ENCODE peak calls at places on chromosomes 2 and 18, in ten cellular contexts. C is AG10803, L is HCT116, J is K562, P is IMR-90, E is AG09309, B is prostate gland, U is HFF-Myc, I is choroid plexus epithelial cell, F is lower leg skin. D is an unnamed sample.
A peak's percentile ranks its signal among the peaks of the same experiment; 100 is the strongest.

GRCh38 chr2:208620487-208620978 is 213.9 kb downstream of the PTH2R start:
- DNase-seq in C (no peak), I (no peak), E (no peak), B (no peak), L (no peak), F (no peak), U (no peak), J (no peak), P (no peak), D (no peak)

GRCh38 chr18:22559414-22560282 is 141.9 kb upstream of the CTAGE1 start:
- DNase-seq in U (no peak), C (peak; percentile 66), F (no peak), L (no peak), P (peak; percentile 59), J (peak; percentile 68), E (no peak), B (peak; percentile 8), I (peak; percentile 63), D (no peak)

GRCh38 chr2:241764272-241765241 is 12.1 kb upstream of the GAL3ST2 start:
- DNase-seq in L (no peak), C (no peak), B (no peak), I (no peak), E (no peak), P (no peak), U (no peak), J (no peak), F (no peak), D (no peak)

GRCh38 chr2:134897932-134898331 is 20.7 kb upstream of the CCNT2 start:
- DNase-seq in F (no peak), I (peak; percentile 37), L (peak; percentile 15), C (peak; percentile 7), J (no peak), U (no peak), B (no peak), E (no peak), P (peak; percentile 8), D (no peak)

GRCh38 chr2:65599693-65600092 is 167.3 kb upstream of the SPRED2 start:
- DNase-seq in U (no peak), P (no peak), E (no peak), J (no peak), F (no peak), I (no peak), B (no peak), C (no peak), L (no peak), D (no peak)

GRCh38 chr2:202373490-202373889 is 2.6 kb upstream of the BMPR2 start:
- DNase-seq in B (no peak), F (no peak), U (no peak), C (no peak), E (no peak), I (peak; percentile 7), J (no peak), L (no peak), P (peak; percentile 58), D (no peak)

GRCh38 chr2:215429424-215429823 is 6.4 kb downstream of the FN1 start:
- DNase-seq in P (peak; percentile 0), I (peak; percentile 54), C (peak; percentile 20), U (no peak), L (no peak), J (no peak), F (no peak), E (no peak), B (no peak), D (no peak)

GRCh38 chr2:176814740-176815367 is 397.7 kb upstream of the HNRNPA3 start:
- DNase-seq in B (no peak), C (peak; percentile 33), L (peak; percentile 12), I (peak; percentile 43), F (no peak), U (no peak), E (no peak), J (peak; percentile 48), P (peak; percentile 26), D (no peak)

GRCh38 chr18:76390452-76391035 is 104.5 kb downstream of the ZNF516 start:
- DNase-seq in L (no peak), I (no peak), E (no peak), J (no peak), C (no peak), P (no peak), U (no peak), B (no peak), F (no peak), D (no peak)

GRCh38 chr2:214005337-214005736 is 405.5 kb upstream of the VWC2L start:
- DNase-seq in B (no peak), I (peak; percentile 26), E (no peak), L (no peak), F (no peak), U (no peak), C (no peak), J (no peak), P (peak; percentile 24), D (peak; percentile 36)

GRCh38 chr2:62197609-62198236 is 1.8 kb downstream of the B3GNT2 start:
- DNase-seq in L (no peak), I (no peak), U (no peak), F (no peak), B (peak; percentile 33), E (no peak), J (no peak), P (no peak), C (peak; percentile 18), D (no peak)

GRCh38 chr2:128458438-128458837 is 139.8 kb upstream of the HS6ST1 start:
- DNase-seq in U (no peak), P (peak; percentile 48), L (no peak), E (no peak), F (no peak), B (no peak), C (no peak), J (no peak), I (no peak), D (no peak)

GRCh38 chr2:144152817-144153271 is 367.1 kb downstream of the ZEB2 start:
- DNase-seq in P (peak; percentile 82), U (no peak), B (no peak), F (no peak), I (peak; percentile 57), C (peak; percentile 36), E (no peak), J (peak; percentile 10), L (no peak), D (no peak)
- TF ChIP-seq CTCF in P (peak; percentile 5), U (no peak), B (no peak), F (no peak), I (peak; percentile 37), C (peak; percentile 29), E (no peak), J (peak; percentile 34), L (no peak), D (no peak)

DNA sequence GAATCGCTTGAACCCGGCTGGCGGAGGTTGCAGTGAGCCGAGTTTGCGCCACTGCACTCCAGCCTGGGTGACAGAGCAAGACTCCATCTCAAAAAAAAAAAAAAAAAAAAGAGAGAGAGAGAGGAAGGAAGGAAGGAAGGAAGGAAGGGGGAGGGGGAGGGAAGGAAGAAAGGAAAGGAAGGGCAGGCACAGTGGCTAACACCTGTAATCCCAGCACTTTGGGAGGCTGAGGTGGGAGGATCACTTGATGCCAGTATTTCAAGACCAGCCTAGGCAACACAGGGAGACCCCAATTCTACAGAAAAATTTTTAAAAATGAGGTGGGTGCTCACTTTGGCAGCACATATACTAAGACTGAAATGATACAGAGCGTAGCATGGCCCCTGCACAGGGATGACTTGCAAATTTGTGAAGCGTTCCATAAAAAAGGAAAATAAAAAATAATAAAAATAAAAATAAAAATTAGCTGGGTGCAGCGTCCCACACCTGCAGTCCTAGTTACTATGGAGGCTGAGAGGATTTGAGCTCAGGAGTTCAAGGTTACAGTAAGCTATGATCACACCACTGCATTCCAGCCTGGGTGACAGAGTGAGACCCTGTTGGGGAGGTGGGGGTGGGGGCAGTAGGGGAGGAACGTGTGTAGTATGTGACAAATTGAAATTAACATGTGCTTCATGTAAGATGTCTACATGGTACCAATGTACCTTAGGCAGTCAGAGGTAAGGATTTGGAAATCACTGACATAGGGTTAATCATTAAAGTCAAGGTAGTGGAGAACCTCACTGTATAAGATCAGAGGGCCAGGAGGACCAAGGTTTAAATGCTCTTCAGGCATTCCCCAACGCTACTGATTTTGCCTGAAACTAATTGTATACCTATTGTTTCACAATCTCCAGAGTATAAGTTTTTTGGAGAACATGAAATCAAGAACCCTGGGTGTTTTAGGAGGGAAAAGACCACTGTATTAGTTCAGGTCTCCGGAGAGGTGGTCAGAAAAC is 1.4 kb downstream of the WDCP start:
- DNase-seq in E (no peak), F (no peak), L (no peak), U (no peak), P (no peak), I (no peak), B (no peak), C (no peak), J (no peak), D (no peak)
- H3K4me3 ChIP-seq in E (peak overlapping the region; percentile 0), F (no peak overlapping the region), L (peak overlapping the region; percentile 86), U (peak overlapping the region; percentile 90), P (no peak overlapping the region), I (no peak overlapping the region), B (no peak overlapping the region), C (peak overlapping the region; percentile 82), J (peak overlapping the region; percentile 64), D (peak overlapping the region; percentile 67)

DNA sequence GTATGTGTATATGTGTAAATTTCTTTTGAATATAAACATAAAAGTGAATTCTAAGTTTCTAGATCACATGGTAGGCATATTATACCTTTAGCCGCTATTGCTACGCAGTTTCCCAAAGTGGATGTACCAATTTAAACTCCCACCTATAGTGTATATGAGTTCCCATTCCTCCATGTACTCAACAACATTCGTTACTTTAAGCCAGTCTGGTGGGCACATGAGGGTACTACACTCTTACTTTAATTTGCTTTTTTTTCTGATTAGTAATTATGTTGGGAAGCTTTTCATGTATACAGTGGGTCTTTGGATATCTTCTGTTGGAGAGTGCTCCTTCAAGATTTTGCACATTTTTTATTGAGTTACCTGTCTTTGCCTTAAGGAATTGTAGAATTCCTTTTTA is 683.8 kb downstream of the ERBB4 start:
- DNase-seq in J (no peak), C (no peak), L (no peak), F (no peak), B (no peak), U (no peak), P (no peak), I (no peak), E (no peak), D (no peak)
- TF ChIP-seq CTCF in J (no peak), C (no peak), L (peak; percentile 35), F (no peak), B (peak; percentile 14), U (no peak), P (no peak), I (no peak), E (no peak), D (no peak)

DNA sequence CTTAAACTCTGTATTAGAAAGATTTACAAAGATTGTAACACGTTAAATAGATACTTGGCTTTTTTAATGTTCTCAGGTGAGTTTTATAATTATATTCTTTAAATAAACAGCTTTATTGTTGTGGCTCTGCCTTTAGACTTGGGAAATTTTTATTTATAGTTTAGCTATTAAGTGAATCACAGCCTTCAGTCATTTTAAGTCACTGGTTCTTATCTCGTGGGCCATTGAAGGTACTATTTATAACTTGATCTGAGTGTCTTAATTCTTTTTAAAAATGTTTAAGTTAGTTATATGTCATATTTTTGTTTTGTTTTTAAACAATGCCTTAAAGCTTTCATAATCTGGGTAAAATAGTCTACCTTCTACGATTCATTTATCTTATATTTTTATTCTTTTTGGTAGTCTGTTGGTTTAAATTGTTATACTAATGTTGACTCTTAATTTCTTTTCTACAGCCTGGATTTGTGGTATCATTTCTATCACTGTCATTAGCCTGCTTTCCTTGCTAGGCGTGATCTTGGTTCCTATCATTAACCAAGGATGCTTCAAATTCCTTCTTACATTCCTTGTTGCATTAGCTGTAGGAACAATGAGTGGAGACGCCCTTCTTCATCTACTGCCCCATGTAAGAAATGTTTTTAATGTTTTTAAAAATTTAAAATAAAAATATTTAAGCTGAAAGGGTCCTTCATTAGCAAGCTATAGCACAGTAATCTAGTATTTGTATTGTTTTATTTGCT is 49.3 kb downstream of the SLC39A10 start:
- DNase-seq in F (no peak), J (no peak), E (no peak), L (no peak), C (peak; percentile 55), U (no peak), P (peak; percentile 25), I (peak; percentile 74), B (no peak), D (no peak)
- H3K4me3 ChIP-seq in F (no peak overlapping the region), J (no peak overlapping the region), E (no peak overlapping the region), L (no peak overlapping the region), C (no peak overlapping the region), U (no peak overlapping the region), P (no peak overlapping the region), I (no peak overlapping the region), B (no peak overlapping the region), D (no peak overlapping the region)

D was measured in astrocyte of the cerebellum.